ENCODE peak calls at places on chromosome 10, in five cellular contexts. One of them, this sample, is unnamed. For H3K27me3, the result is how much of the 10 kb centered on the place peaks cover.

GRCh38 chr10:102620138-102620591 is 24.1 kb upstream of the TRIM8 start:
- DNase-seq in foreskin keratinocyte: no peak
- DNase-seq in WERI-Rb-1: no peak
- DNase-seq in endothelial cell of umbilical vein: no peak
- DNase-seq in left ventricle myocardium inferior: peak
- DNase-seq in this sample: peak

GRCh38 chr10:135601-136464 is 578 bp downstream of the ZMYND11 start:
- DNase-seq in WERI-Rb-1: peak
- DNase-seq in foreskin keratinocyte: peak
- DNase-seq in left ventricle myocardium inferior: peak
- DNase-seq in endothelial cell of umbilical vein: peak
- DNase-seq in this sample: peak

GRCh38 chr10:95315509-95315908 is 24.7 kb upstream of the PDLIM1 start:
- DNase-seq in WERI-Rb-1: peak
- DNase-seq in endothelial cell of umbilical vein: no peak
- DNase-seq in left ventricle myocardium inferior: no peak
- DNase-seq in foreskin keratinocyte: no peak
- DNase-seq in this sample: no peak

GRCh38 chr10:129075936-129076335 is 391.1 kb upstream of the MGMT start:
- DNase-seq in WERI-Rb-1: no peak
- DNase-seq in foreskin keratinocyte: no peak
- DNase-seq in endothelial cell of umbilical vein: no peak
- DNase-seq in left ventricle myocardium inferior: no peak
- DNase-seq in this sample: no peak

GRCh38 chr10:92857904-92858514 is 9.7 kb downstream of the EXOC6 start:
- DNase-seq in left ventricle myocardium inferior: no peak
- DNase-seq in WERI-Rb-1: no peak
- DNase-seq in endothelial cell of umbilical vein: no peak
- DNase-seq in foreskin keratinocyte: no peak
- DNase-seq in this sample: no peak

GRCh38 chr10:122082616-122083477 is 93.9 kb downstream of the TACC2 start:
- DNase-seq in endothelial cell of umbilical vein: no peak
- DNase-seq in foreskin keratinocyte: no peak
- DNase-seq in WERI-Rb-1: no peak
- DNase-seq in left ventricle myocardium inferior: no peak
- DNase-seq in this sample: no peak

GRCh38 chr10:1037098-1037497 is 11.4 kb upstream of the IDI2 start:
- DNase-seq in left ventricle myocardium inferior: no peak
- DNase-seq in foreskin keratinocyte: no peak
- DNase-seq in endothelial cell of umbilical vein: no peak
- DNase-seq in WERI-Rb-1: no peak
- DNase-seq in this sample: no peak

GRCh38 chr10:90999512-91000172 is 78.8 kb upstream of the ANKRD1 start:
- DNase-seq in left ventricle myocardium inferior: no peak
- DNase-seq in endothelial cell of umbilical vein: no peak
- DNase-seq in WERI-Rb-1: no peak
- DNase-seq in foreskin keratinocyte: no peak
- DNase-seq in this sample: no peak

GRCh38 chr10:59176241-59177030 is at the start of gene PHYHIPL:
- DNase-seq in left ventricle myocardium inferior: no peak
- DNase-seq in foreskin keratinocyte: no peak
- DNase-seq in endothelial cell of umbilical vein: no peak
- DNase-seq in WERI-Rb-1: peak
- DNase-seq in this sample: peak

GRCh38 chr10:71473671-71474599 is 77.2 kb downstream of the CDH23 start:
- DNase-seq in foreskin keratinocyte: no peak
- DNase-seq in left ventricle myocardium inferior: peak
- DNase-seq in endothelial cell of umbilical vein: no peak
- DNase-seq in WERI-Rb-1: no peak
- DNase-seq in this sample: no peak
- H3K27me3 ChIP-seq in foreskin keratinocyte: under half
- H3K27me3 ChIP-seq in left ventricle myocardium inferior: under half
- H3K27me3 ChIP-seq in endothelial cell of umbilical vein: under half
- H3K27me3 ChIP-seq in WERI-Rb-1: under half
- H3K27me3 ChIP-seq in this sample: under half

GRCh38 chr10:22475857-22476600 is 130.7 kb downstream of the SPAG6 start:
- DNase-seq in endothelial cell of umbilical vein: no peak
- DNase-seq in WERI-Rb-1: no peak
- DNase-seq in foreskin keratinocyte: peak
- DNase-seq in left ventricle myocardium inferior: no peak
- DNase-seq in this sample: peak
- H3K27me3 ChIP-seq in endothelial cell of umbilical vein: half or more
- H3K27me3 ChIP-seq in WERI-Rb-1: under half
- H3K27me3 ChIP-seq in foreskin keratinocyte: half or more
- H3K27me3 ChIP-seq in left ventricle myocardium inferior: half or more
- H3K27me3 ChIP-seq in this sample: half or more

GRCh38 chr10:101568054-101568745 is 19.9 kb downstream of the POLL start:
- DNase-seq in foreskin keratinocyte: no peak
- DNase-seq in endothelial cell of umbilical vein: no peak
- DNase-seq in left ventricle myocardium inferior: no peak
- DNase-seq in WERI-Rb-1: no peak
- DNase-seq in this sample: no peak
- H3K27me3 ChIP-seq in foreskin keratinocyte: half or more
- H3K27me3 ChIP-seq in endothelial cell of umbilical vein: under half
- H3K27me3 ChIP-seq in left ventricle myocardium inferior: half or more
- H3K27me3 ChIP-seq in WERI-Rb-1: under half
- H3K27me3 ChIP-seq in this sample: under half

GRCh38 chr10:124450010-124450782 is at the start of gene NKX1-2:
- DNase-seq in endothelial cell of umbilical vein: no peak
- DNase-seq in left ventricle myocardium inferior: no peak
- DNase-seq in foreskin keratinocyte: peak
- DNase-seq in WERI-Rb-1: peak
- DNase-seq in this sample: no peak

GRCh38 chr10:124447741-124448466 is 1.9 kb downstream of the NKX1-2 start:
- DNase-seq in WERI-Rb-1: peak
- DNase-seq in endothelial cell of umbilical vein: no peak
- DNase-seq in left ventricle myocardium inferior: no peak
- DNase-seq in foreskin keratinocyte: no peak
- DNase-seq in this sample: no peak

GRCh38 chr10:124450783-124451057 is 885 bp upstream of the NKX1-2 start:
- DNase-seq in WERI-Rb-1: no peak
- DNase-seq in endothelial cell of umbilical vein: no peak
- DNase-seq in left ventricle myocardium inferior: no peak
- DNase-seq in foreskin keratinocyte: no peak
- DNase-seq in this sample: no peak

GRCh38 chr10:124448696-124449169 is 1.1 kb downstream of the NKX1-2 start:
- DNase-seq in WERI-Rb-1: no peak
- DNase-seq in left ventricle myocardium inferior: no peak
- DNase-seq in foreskin keratinocyte: no peak
- DNase-seq in endothelial cell of umbilical vein: no peak
- DNase-seq in this sample: no peak

DNA sequence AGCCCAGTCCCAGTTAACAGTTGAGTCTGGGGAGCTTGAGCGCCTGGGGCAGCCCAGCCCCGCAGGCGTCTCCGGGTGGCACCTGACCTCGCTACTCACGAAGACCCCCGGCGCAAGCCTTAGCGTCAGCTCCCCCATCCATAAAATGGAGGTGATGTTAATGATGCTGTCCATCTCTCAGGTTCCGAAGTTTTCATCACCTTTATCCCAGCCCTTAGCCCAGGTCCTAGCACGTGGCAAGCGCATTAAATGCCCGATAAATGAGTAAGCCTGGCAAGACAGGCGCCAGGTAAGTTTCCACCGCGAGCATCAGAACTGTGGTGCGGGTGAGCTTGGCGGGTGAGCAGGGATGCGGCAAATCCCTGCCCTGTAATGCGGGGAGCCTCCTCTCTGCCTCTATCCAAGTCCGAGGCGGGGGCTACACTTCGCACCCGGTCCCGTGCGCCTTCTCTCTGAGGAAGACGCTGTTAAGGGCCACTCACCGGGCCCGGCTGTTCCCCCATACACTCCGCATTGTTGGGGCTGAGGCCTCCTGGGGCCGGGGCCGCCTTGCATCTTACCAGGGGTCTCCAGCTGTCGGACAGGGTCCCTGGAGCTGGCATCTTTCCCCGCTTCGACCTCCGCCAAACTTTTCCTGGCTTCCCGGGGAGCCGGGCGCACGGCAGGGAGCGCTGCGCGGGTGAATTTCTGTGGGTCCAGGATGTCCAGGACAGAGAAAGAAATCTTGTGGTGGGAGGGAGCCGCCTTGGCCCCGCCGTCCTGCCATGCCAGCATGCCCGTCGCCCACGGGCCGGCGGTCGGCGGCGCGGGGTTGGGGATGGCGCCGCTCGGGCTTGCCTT is 445 bp downstream of the NKX1-2 start:
- DNase-seq in left ventricle myocardium inferior: no peak
- DNase-seq in foreskin keratinocyte: peak
- DNase-seq in WERI-Rb-1: no peak
- DNase-seq in endothelial cell of umbilical vein: no peak
- DNase-seq in this sample: no peak
- H3K27me3 ChIP-seq in left ventricle myocardium inferior: half or more
- H3K27me3 ChIP-seq in foreskin keratinocyte: under half
- H3K27me3 ChIP-seq in WERI-Rb-1: under half
- H3K27me3 ChIP-seq in endothelial cell of umbilical vein: half or more
- H3K27me3 ChIP-seq in this sample: half or more

GRCh38 chr10:75395171-75395954 is 6.2 kb downstream of the ZNF503 start:
- DNase-seq in foreskin keratinocyte: no peak
- DNase-seq in left ventricle myocardium inferior: peak
- DNase-seq in WERI-Rb-1: no peak
- DNase-seq in endothelial cell of umbilical vein: peak
- DNase-seq in this sample: peak

GRCh38 chr10:75392271-75392670 is 9.3 kb downstream of the ZNF503 start:
- DNase-seq in WERI-Rb-1: no peak
- DNase-seq in foreskin keratinocyte: no peak
- DNase-seq in endothelial cell of umbilical vein: no peak
- DNase-seq in left ventricle myocardium inferior: no peak
- DNase-seq in this sample: no peak

GRCh38 chr10:75390178-75390577 is 11.4 kb downstream of the ZNF503 start:
- DNase-seq in left ventricle myocardium inferior: no peak
- DNase-seq in endothelial cell of umbilical vein: no peak
- DNase-seq in WERI-Rb-1: no peak
- DNase-seq in foreskin keratinocyte: no peak
- DNase-seq in this sample: no peak

GRCh38 chr10:75395955-75396860 is 5.4 kb downstream of the ZNF503 start:
- DNase-seq in foreskin keratinocyte: no peak
- DNase-seq in WERI-Rb-1: no peak
- DNase-seq in endothelial cell of umbilical vein: peak
- DNase-seq in left ventricle myocardium inferior: peak
- DNase-seq in this sample: no peak

DNA sequence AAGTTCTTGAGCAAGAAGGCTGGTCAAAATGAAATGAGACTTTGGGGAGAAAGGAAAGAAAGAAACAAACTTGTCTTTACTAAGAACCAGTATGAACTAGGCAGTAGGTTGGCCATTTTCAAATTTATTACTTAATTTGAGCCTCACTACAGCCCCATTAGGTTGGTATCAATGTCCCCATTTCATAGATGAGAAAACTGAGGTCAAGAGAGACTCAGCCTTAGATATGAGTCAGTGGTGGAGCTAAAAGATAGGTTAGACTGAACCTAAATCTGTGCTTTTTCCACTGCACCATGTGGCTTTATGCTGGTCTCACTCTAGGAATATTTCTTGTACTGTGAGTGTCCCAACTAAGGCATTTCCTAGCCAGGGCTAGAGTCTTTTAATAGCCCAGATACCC is 8.8 kb downstream of the ZNF503 start:
- DNase-seq in foreskin keratinocyte: no peak
- DNase-seq in left ventricle myocardium inferior: no peak
- DNase-seq in endothelial cell of umbilical vein: no peak
- DNase-seq in WERI-Rb-1: no peak
- DNase-seq in this sample: no peak
- H3K27me3 ChIP-seq in foreskin keratinocyte: under half
- H3K27me3 ChIP-seq in left ventricle myocardium inferior: under half
- H3K27me3 ChIP-seq in endothelial cell of umbilical vein: under half
- H3K27me3 ChIP-seq in WERI-Rb-1: under half
- H3K27me3 ChIP-seq in this sample: under half

This sample was measured in left lung.